ENCODE peak calls at places on chromosomes 3 and 15, in six cellular contexts. I is DND-41, B is GM06990, Z is fibroblast of lung, T is stomach, A is progenitor cell of endocrine pancreas. J is an unnamed sample.

GRCh38 chr15:60464836-60465630 is 13.9 kb downstream of the ICE2 start:
- DNase-seq in I (no peak), B (no peak), Z (no peak), T (no peak), A (no peak), J (no peak)

GRCh38 chr15:66748320-66748779 is 46.3 kb downstream of the SMAD6 start:
- DNase-seq in I (no peak), B (no peak), Z (peak; percentile 83), T (no peak), A (no peak), J (no peak)

GRCh38 chr15:65595960-65596359 is 15.0 kb downstream of the INTS14 start:
- DNase-seq in I (no peak), B (no peak), Z (no peak), T (no peak), A (no peak), J (no peak)

GRCh38 chr3:107727102-107727501 is 204.3 kb downstream of the BBX start:
- DNase-seq in I (no peak), B (no peak), Z (no peak), T (no peak), A (no peak), J (no peak)

GRCh38 chr3:135924506-135924905 is 41.0 kb upstream of the PPP2R3A start:
- DNase-seq in I (no peak), B (no peak), Z (no peak), T (no peak), A (no peak), J (no peak)

GRCh38 chr3:30372837-30373236 is 233.6 kb upstream of the TGFBR2 start:
- DNase-seq in I (no peak), B (no peak), Z (no peak), T (no peak), A (no peak), J (no peak)

GRCh38 chr3:24963762-24964625 is 464.1 kb upstream of the RARB start:
- DNase-seq in I (no peak), B (no peak), Z (peak; percentile 59), T (no peak), A (no peak), J (no peak)

GRCh38 chr15:62306851-62307504 is 141.9 kb upstream of the C2CD4B start:
- DNase-seq in I (peak; percentile 38), B (no peak), Z (peak; percentile 79), T (peak; percentile 64), A (peak; percentile 28), J (no peak)

GRCh38 chr3:168061332-168061996 is 34.3 kb downstream of the GOLIM4 start:
- DNase-seq in I (no peak), B (peak; percentile 24), Z (no peak), T (no peak), A (no peak), J (no peak)

GRCh38 chr15:60854858-60855568 is 374.1 kb downstream of the RORA start:
- DNase-seq in I (no peak), B (no peak), Z (no peak), T (no peak), A (no peak), J (no peak)

GRCh38 chr15:77784361-77785292 is 151.9 kb upstream of the LINGO1 start:
- DNase-seq in I (no peak), B (no peak), Z (peak; percentile 2), T (no peak), A (no peak), J (no peak)
- TF ChIP-seq CTCF in I (peak; percentile 40), B (peak; percentile 64), Z (peak; percentile 37), T (no peak), A (peak; percentile 34), J (peak; percentile 67)

GRCh38 chr15:100335335-100335999 is 6.3 kb downstream of the ADAMTS17 start:
- DNase-seq in I (peak; percentile 80), B (no peak), Z (no peak), T (no peak), A (no peak), J (no peak)
- TF ChIP-seq CTCF in I (no peak), B (no peak), Z (no peak), T (no peak), A (no peak), J (no peak)

GRCh38 chr15:77693576-77693975 is 60.9 kb upstream of the LINGO1 start:
- DNase-seq in I (no peak), B (no peak), Z (no peak), T (no peak), A (no peak), J (no peak)

GRCh38 chr15:77697893-77698292 is 65.2 kb upstream of the LINGO1 start:
- DNase-seq in I (no peak), B (no peak), Z (no peak), T (no peak), A (no peak), J (no peak)

GRCh38 chr15:77696006-77696631 is 63.4 kb upstream of the LINGO1 start:
- DNase-seq in I (no peak), B (no peak), Z (no peak), T (no peak), A (no peak), J (no peak)

GRCh38 chr15:77696871-77697270 is 64.2 kb upstream of the LINGO1 start:
- DNase-seq in I (no peak), B (no peak), Z (no peak), T (no peak), A (no peak), J (no peak)

DNA sequence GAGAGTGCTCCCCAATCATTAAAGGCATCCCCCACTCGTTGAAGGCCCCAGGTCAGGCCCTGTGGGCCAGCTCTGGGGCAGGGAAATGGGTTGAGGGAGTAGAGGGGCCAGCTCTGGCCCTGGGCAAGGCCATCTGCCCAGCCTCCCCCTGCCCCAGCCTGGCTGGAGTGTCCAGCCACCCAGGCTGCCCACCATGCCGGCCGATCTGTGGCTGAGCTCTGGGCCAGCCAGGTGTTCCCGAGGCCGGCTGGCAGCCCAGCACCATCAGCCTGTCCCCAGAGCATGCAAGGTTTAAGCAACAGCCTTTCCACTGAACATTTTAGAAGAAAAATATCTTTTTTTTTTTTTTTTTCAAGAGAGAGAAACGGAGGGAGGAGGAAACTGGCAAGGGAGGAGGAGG is 62.8 kb upstream of the LINGO1 start:
- DNase-seq in I (no peak), B (no peak), Z (no peak), T (no peak), A (no peak), J (no peak)
- TF ChIP-seq CTCF in I (no peak), B (no peak), Z (no peak), T (no peak), A (no peak), J (no peak)

DNA sequence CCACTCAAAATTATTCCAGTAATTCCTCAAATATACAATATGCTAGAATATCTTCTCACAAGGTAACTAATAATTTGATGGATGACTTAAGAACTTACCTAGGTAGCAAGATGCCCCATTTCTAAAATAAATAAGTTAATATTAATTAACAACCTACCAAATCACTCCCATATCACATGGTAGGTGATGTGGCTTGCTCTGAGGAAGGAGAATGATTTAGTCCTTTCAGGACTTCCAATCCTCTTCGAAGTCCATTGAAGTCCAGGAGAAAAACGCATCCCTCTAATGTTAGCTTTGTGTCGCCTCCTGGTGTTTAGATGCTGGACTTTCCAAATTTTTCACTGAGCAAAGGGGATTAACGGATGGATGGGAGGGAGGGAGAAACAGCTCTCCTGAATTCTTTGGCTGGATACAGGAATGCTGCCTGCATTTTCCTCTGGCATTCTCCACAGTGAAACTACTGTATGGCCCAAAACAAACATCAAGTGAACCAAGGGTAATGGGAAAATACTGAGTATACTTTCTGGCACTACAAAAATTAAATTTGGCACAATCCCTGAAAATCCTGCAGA is 58.6 kb downstream of the PRICKLE2 start:
- DNase-seq in I (no peak), B (no peak), Z (no peak), T (no peak), A (no peak), J (no peak)
- TF ChIP-seq CTCF in I (no peak), B (no peak), Z (peak; percentile 32), T (no peak), A (no peak), J (peak; percentile 72)

GRCh38 chr15:78302579-78302978 is 3.2 kb upstream of the SKIC8 start:
- DNase-seq in I (no peak), B (no peak), Z (peak; percentile 91), T (no peak), A (no peak), J (no peak)

GRCh38 chr15:78301813-78302212 is 2.4 kb upstream of the SKIC8 start:
- DNase-seq in I (no peak), B (no peak), Z (no peak), T (no peak), A (no peak), J (no peak)

GRCh38 chr15:78301326-78301725 is 1.9 kb upstream of the SKIC8 start:
- DNase-seq in I (no peak), B (peak; percentile 40), Z (no peak), T (no peak), A (no peak), J (no peak)

GRCh38 chr15:78299302-78300102 is at the start of gene SKIC8:
- DNase-seq in I (peak; percentile 94), B (peak; percentile 97), Z (peak; percentile 92), T (peak; percentile 92), A (peak; percentile 85), J (no peak)

DNA sequence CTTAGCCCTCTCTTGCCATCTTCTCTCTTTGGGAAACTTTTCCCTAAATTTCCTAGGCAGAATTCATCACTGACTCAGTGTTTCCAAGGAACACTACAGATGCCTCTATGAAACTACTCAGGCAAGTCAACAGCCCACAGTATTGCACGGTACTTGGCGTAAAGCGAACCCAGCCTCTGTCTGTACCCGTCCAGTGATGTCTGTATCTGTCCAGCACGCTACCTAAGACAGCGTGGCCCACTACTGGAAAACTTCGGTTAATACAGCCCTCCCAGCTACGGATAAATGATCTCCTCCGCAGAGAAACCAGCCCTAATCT is 467 bp downstream of the SKIC8 start:
- DNase-seq in I (no peak), B (no peak), Z (no peak), T (no peak), A (no peak), J (no peak)
- TF ChIP-seq CTCF in I (no peak), B (no peak), Z (peak; percentile 3), T (no peak), A (no peak), J (no peak)

GRCh38 chr3:191138937-191139336 is 60.1 kb upstream of the OSTN start:
- DNase-seq in I (no peak), B (no peak), Z (no peak), T (no peak), A (no peak), J (no peak)

GRCh38 chr3:191133359-191133758 is 65.7 kb upstream of the OSTN start:
- DNase-seq in I (no peak), B (no peak), Z (no peak), T (no peak), A (no peak), J (no peak)

GRCh38 chr3:191135175-191135574 is 63.9 kb upstream of the OSTN start:
- DNase-seq in I (no peak), B (no peak), Z (no peak), T (no peak), A (no peak), J (no peak)

GRCh38 chr3:191139771-191140170 is 59.3 kb upstream of the OSTN start:
- DNase-seq in I (no peak), B (no peak), Z (peak; percentile 14), T (no peak), A (no peak), J (no peak)

DNA sequence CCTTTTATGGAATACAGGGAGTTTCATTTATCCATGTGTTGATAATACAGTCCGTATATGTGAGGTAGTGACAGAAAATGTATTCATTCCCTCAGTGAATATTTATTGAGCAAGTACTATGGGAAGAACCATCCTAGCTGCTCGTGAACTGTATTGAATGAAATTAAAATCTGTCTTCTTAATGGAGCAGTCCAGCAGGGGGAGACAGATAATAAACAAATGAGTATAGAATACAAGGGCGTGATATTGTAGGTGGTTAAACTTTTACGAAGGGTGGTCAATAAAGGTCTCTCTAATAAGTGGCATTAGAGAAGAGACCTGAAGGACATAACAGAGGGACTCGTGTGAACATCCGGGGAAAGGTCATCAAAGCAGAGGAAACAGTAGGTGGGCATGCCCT is 62.7 kb upstream of the OSTN start:
- DNase-seq in I (no peak), B (no peak), Z (peak; percentile 24), T (no peak), A (no peak), J (no peak)
- TF ChIP-seq CTCF in I (peak; percentile 31), B (peak; percentile 50), Z (peak; percentile 33), T (no peak), A (peak; percentile 24), J (peak; percentile 78)